ENCODE peak calls at places on chromosomes 13 and 19, in ten cellular contexts. Z is heart left ventricle; N is AG09309; D is mesenchymal stem cell; S is stimulated activated CD4-positive, alpha-beta T cell treated with anti-CD3 and anti-CD28 coated beads, Interleukin-2, amount 100 ng/mL, for 24 hours; L is hepatic stellate cell; Y is left lung; V is GM19239; J is ACHN; W is GM20000. Q is an unnamed sample.

GRCh38 chr13:53206455-53206854 is 177.8 kb downstream of the OLFM4 start:
- DNase-seq in Z (no peak), N (no peak), D (no peak), S (no peak), L (no peak), Y (no peak), V (no peak), J (peak), W (no peak), Q (no peak)

GRCh38 chr19:29397748-29398147 is 128.0 kb upstream of the VSTM2B start:
- DNase-seq in Z (no peak), N (no peak), D (no peak), S (no peak), L (no peak), Y (peak), V (no peak), J (no peak), W (no peak), Q (no peak)

GRCh38 chr13:112959701-112960542 is 9.1 kb upstream of the MCF2L start:
- DNase-seq in Z (no peak), N (no peak), D (no peak), S (no peak), L (no peak), Y (no peak), V (no peak), J (no peak), W (no peak), Q (no peak)

GRCh38 chr13:72960541-72960940 is 98.3 kb upstream of the KLF5 start:
- DNase-seq in Z (no peak), N (no peak), D (no peak), S (no peak), L (no peak), Y (no peak), V (no peak), J (no peak), W (no peak), Q (no peak)

GRCh38 chr13:88068975-88069374 is 397.8 kb downstream of the SLITRK5 start:
- DNase-seq in Z (no peak), N (no peak), D (no peak), S (peak), L (no peak), Y (peak), V (no peak), J (no peak), W (no peak), Q (no peak)

GRCh38 chr13:59532405-59532804 is 631.3 kb downstream of the DIAPH3 start:
- DNase-seq in Z (no peak), N (no peak), D (no peak), S (no peak), L (no peak), Y (no peak), V (no peak), J (peak), W (no peak), Q (no peak)

GRCh38 chr13:77876176-77876575 is 42.5 kb downstream of the EDNRB start:
- DNase-seq in Z (no peak), N (no peak), D (peak), S (no peak), L (no peak), Y (no peak), V (no peak), J (no peak), W (no peak), Q (no peak)

GRCh38 chr19:49645592-49645991 is 3.6 kb downstream of the SCAF1 start:
- DNase-seq in Z (no peak), N (no peak), D (no peak), S (no peak), L (no peak), Y (no peak), V (no peak), J (no peak), W (no peak), Q (no peak)

GRCh38 chr13:71865858-71866172 is 1.2 kb downstream of the DACH1 start:
- DNase-seq in Z (no peak), N (no peak), D (peak), S (peak), L (peak), Y (no peak), V (no peak), J (no peak), W (no peak), Q (no peak)

GRCh38 chr19:50496189-50497029 is 14.6 kb downstream of the JOSD2 start:
- DNase-seq in Z (peak), N (no peak), D (no peak), S (no peak), L (no peak), Y (peak), V (no peak), J (no peak), W (no peak), Q (no peak)

GRCh38 chr19:44942067-44942571 is at the start of gene APOC4:
- DNase-seq in Z (no peak), N (no peak), D (no peak), S (no peak), L (no peak), Y (no peak), V (no peak), J (no peak), W (no peak), Q (no peak)

GRCh38 chr13:49421391-49421790 is 22.5 kb downstream of the CAB39L start:
- DNase-seq in Z (no peak), N (no peak), D (peak), S (peak), L (no peak), Y (no peak), V (peak), J (peak), W (peak), Q (peak)

GRCh38 chr19:47434088-47434487 is 14.8 kb upstream of the MEIS3 start:
- DNase-seq in Z (no peak), N (no peak), D (no peak), S (no peak), L (no peak), Y (no peak), V (no peak), J (no peak), W (no peak), Q (no peak)

GRCh38 chr13:101880581-101880980 is 428.1 kb downstream of the ITGBL1 start:
- DNase-seq in Z (no peak), N (no peak), D (no peak), S (no peak), L (no peak), Y (no peak), V (no peak), J (no peak), W (no peak), Q (no peak)

GRCh38 chr19:14091086-14091884 is 734 bp upstream of the SAMD1 start:
- DNase-seq in Z (no peak), N (no peak), D (peak), S (peak), L (peak), Y (peak), V (peak), J (peak), W (peak), Q (peak)

GRCh38 chr19:15371119-15371518 is 8.5 kb downstream of the AKAP8 start:
- DNase-seq in Z (no peak), N (no peak), D (no peak), S (no peak), L (no peak), Y (no peak), V (no peak), J (no peak), W (peak), Q (no peak)

GRCh38 chr13:105774739-105775460 is 760.6 kb downstream of the EFNB2 start:
- DNase-seq in Z (no peak), N (no peak), D (peak), S (no peak), L (no peak), Y (no peak), V (no peak), J (peak), W (no peak), Q (no peak)

GRCh38 chr13:21328201-21328600 is 130.9 kb downstream of the ZDHHC20 start:
- DNase-seq in Z (no peak), N (no peak), D (no peak), S (no peak), L (no peak), Y (no peak), V (no peak), J (no peak), W (no peak), Q (no peak)

GRCh38 chr13:113919761-113920160 is 54.1 kb downstream of the C13orf46 start:
- DNase-seq in Z (no peak), N (no peak), D (no peak), S (no peak), L (no peak), Y (no peak), V (no peak), J (no peak), W (no peak), Q (peak)

GRCh38 chr13:98658131-98658530 is 81.2 kb upstream of the STK24 start:
- DNase-seq in Z (peak), N (no peak), D (no peak), S (no peak), L (no peak), Y (no peak), V (no peak), J (no peak), W (no peak), Q (no peak)

GRCh38 chr13:32200741-32201140 is 114.4 kb downstream of the ZAR1L start:
- DNase-seq in Z (no peak), N (no peak), D (no peak), S (no peak), L (no peak), Y (no peak), V (no peak), J (no peak), W (no peak), Q (no peak)

GRCh38 chr19:45117167-45117594 is 24.2 kb downstream of the PPP1R37 start:
- DNase-seq in Z (no peak), N (no peak), D (peak), S (peak), L (no peak), Y (no peak), V (no peak), J (no peak), W (peak), Q (peak)

GRCh38 chr13:41542281-41542680 is 84.9 kb downstream of the RGCC start:
- DNase-seq in Z (no peak), N (no peak), D (no peak), S (no peak), L (no peak), Y (no peak), V (no peak), J (no peak), W (no peak), Q (no peak)

GRCh38 chr19:43439183-43440063 is 24.7 kb downstream of the TEX101 start:
- DNase-seq in Z (no peak), N (no peak), D (no peak), S (no peak), L (no peak), Y (no peak), V (no peak), J (no peak), W (no peak), Q (peak)

GRCh38 chr19:17411801-17412200 is 6.4 kb upstream of the BST2 start:
- DNase-seq in Z (no peak), N (no peak), D (no peak), S (no peak), L (no peak), Y (no peak), V (no peak), J (no peak), W (no peak), Q (no peak)

GRCh38 chr19:41205995-41206394 is 13.0 kb downstream of the CYP2S1 start:
- DNase-seq in Z (no peak), N (no peak), D (no peak), S (peak), L (no peak), Y (no peak), V (no peak), J (peak), W (no peak), Q (no peak)

GRCh38 chr13:113854238-113855011 is 9.5 kb downstream of the GAS6 start:
- DNase-seq in Z (peak), N (no peak), D (peak), S (no peak), L (peak), Y (peak), V (no peak), J (no peak), W (no peak), Q (no peak)

GRCh38 chr13:24664726-24665409 is 15.3 kb upstream of the ATP12A start:
- DNase-seq in Z (no peak), N (no peak), D (no peak), S (no peak), L (no peak), Y (no peak), V (no peak), J (no peak), W (no peak), Q (no peak)

GRCh38 chr19:55373993-55374757 is 2.5 kb upstream of the TMEM190 start:
- DNase-seq in Z (no peak), N (no peak), D (peak), S (no peak), L (peak), Y (no peak), V (no peak), J (peak), W (no peak), Q (no peak)

GRCh38 chr19:38538793-38539528 is 78.8 kb downstream of the MAP4K1 start:
- DNase-seq in Z (no peak), N (no peak), D (no peak), S (no peak), L (no peak), Y (no peak), V (no peak), J (no peak), W (no peak), Q (peak)

GRCh38 chr19:53947624-53948023 is 15.1 kb upstream of the CACNG8 start:
- DNase-seq in Z (no peak), N (no peak), D (no peak), S (no peak), L (no peak), Y (peak), V (no peak), J (no peak), W (no peak), Q (no peak)

GRCh38 chr19:31139871-31140505 is 209.2 kb downstream of the TSHZ3 start:
- DNase-seq in Z (no peak), N (peak), D (peak), S (no peak), L (peak), Y (no peak), V (no peak), J (peak), W (no peak), Q (no peak)